ENCODE peak calls at places on chromosomes 5 and 9, in four cellular contexts. P, J, F and O are unnamed samples.

GRCh38 chr9:98318834-98319478 is 63.5 kb upstream of the TBC1D2 start:
- DNase-seq in P (no peak), J (no peak), F (no peak), O (peak; percentile 49)

GRCh38 chr5:57770029-57770428 is 287.4 kb upstream of the ACTBL2 start:
- DNase-seq in F (no peak), P (no peak), J (no peak), O (no peak)

GRCh38 chr5:134143431-134143830 is 28.9 kb downstream of the TCF7 start:
- DNase-seq in F (no peak), J (no peak), P (no peak), O (no peak)

GRCh38 chr9:18923671-18924430 is 109.2 kb downstream of the SAXO1 start:
- DNase-seq in J (no peak), P (no peak), F (no peak), O (no peak)

GRCh38 chr5:35902032-35902681 is 36.3 kb downstream of the CAPSL start:
- DNase-seq in F (no peak), J (no peak), P (no peak), O (peak; percentile 12)

GRCh38 chr9:71692337-71692736 is 76.0 kb downstream of the CEMIP2 start:
- DNase-seq in J (no peak), P (no peak), F (no peak), O (peak; percentile 74)

GRCh38 chr5:108562205-108562454 is 180.2 kb upstream of the FBXL17 start:
- DNase-seq in J (no peak), P (no peak), F (no peak), O (no peak)

GRCh38 chr5:35859101-35859661 is 2.5 kb downstream of the IL7R start:
- DNase-seq in P (no peak), F (no peak), J (no peak), O (no peak)

GRCh38 chr5:178440163-178440545 is 150.0 kb downstream of the COL23A1 start:
- DNase-seq in F (no peak), J (no peak), P (no peak), O (no peak)

GRCh38 chr5:138035605-138036537 is 3.0 kb upstream of the FAM13B start:
- DNase-seq in J (peak; percentile 53), P (no peak), F (peak; percentile 68), O (peak; percentile 84)

GRCh38 chr5:39178171-39178570 is 41.2 kb downstream of the FYB1 start:
- DNase-seq in J (no peak), F (no peak), P (no peak), O (peak; percentile 62)

GRCh38 chr9:6845881-6846280 is 88.1 kb downstream of the KDM4C start:
- DNase-seq in F (no peak), P (no peak), J (no peak), O (no peak)

GRCh38 chr5:76622973-76623596 is at the start of gene F2RL2:
- DNase-seq in P (no peak), F (peak; percentile 60), J (no peak), O (peak; percentile 72)

GRCh38 chr9:38380872-38381534 is 11.5 kb upstream of the ALDH1B1 start:
- DNase-seq in P (no peak), F (no peak), J (no peak), O (no peak)

GRCh38 chr5:145829708-145830361 is 5.3 kb downstream of the PRELID2 start:
- DNase-seq in P (no peak), J (no peak), F (no peak), O (no peak)

GRCh38 chr5:139671096-139671841 is 23.1 kb downstream of the CXXC5 start:
- DNase-seq in F (no peak), P (peak; percentile 71), J (peak; percentile 70), O (peak; percentile 29)

GRCh38 chr5:157612071-157612476 is 36.5 kb upstream of the ADAM19 start:
- DNase-seq in J (no peak), P (no peak), F (no peak), O (peak; percentile 85)

GRCh38 chr5:142864293-142865260 is 94.4 kb downstream of the ARHGAP26 start:
- DNase-seq in P (no peak), F (no peak), J (no peak), O (no peak)

GRCh38 chr5:146878471-146879172 is at the start of gene PPP2R2B:
- DNase-seq in J (peak; percentile 11), F (no peak), P (peak; percentile 65), O (no peak)

GRCh38 chr5:7910738-7911428 is 41.9 kb downstream of the MTRR start:
- DNase-seq in J (no peak), F (no peak), P (no peak), O (no peak)

GRCh38 chr9:221989-222776 is 7.5 kb downstream of the DOCK8 start:
- DNase-seq in P (no peak), J (no peak), F (no peak), O (no peak)

GRCh38 chr5:109757490-109757889 is 67.8 kb downstream of the MAN2A1 start:
- DNase-seq in J (no peak), F (no peak), P (no peak), O (no peak)

GRCh38 chr5:131988601-131989000 is 22.9 kb downstream of the ACSL6 start:
- DNase-seq in P (no peak), J (no peak), F (no peak), O (no peak)

GRCh38 chr5:74762599-74762998 is 4.3 kb downstream of the GFM2 start:
- DNase-seq in F (peak; percentile 55), P (no peak), J (no peak), O (peak; percentile 98)

GRCh38 chr9:135701067-135701967 is 668 bp upstream of the KCNT1 start:
- DNase-seq in F (no peak), P (no peak), J (no peak), O (no peak)

GRCh38 chr5:65141487-65141886 is 340.2 kb downstream of the ADAMTS6 start:
- DNase-seq in J (no peak), F (no peak), P (no peak), O (no peak)

GRCh38 chr9:86624616-86625015 is 270.4 kb upstream of the TUT7 start:
- DNase-seq in J (no peak), F (no peak), P (no peak), O (no peak)

GRCh38 chr9:128296340-128297220 is 20.5 kb downstream of the SWI5 start:
- DNase-seq in J (no peak), F (no peak), P (no peak), O (no peak)

GRCh38 chr5:100676807-100677631 is 141.8 kb downstream of the FAM174A start:
- DNase-seq in J (no peak), P (no peak), F (no peak), O (peak; percentile 10)

GRCh38 chr5:139966856-139967255 is 76.2 kb downstream of the NRG2 start:
- DNase-seq in F (no peak), P (no peak), J (no peak), O (no peak)

GRCh38 chr5:177195307-177195952 is 61.9 kb downstream of the NSD1 start:
- DNase-seq in F (no peak), P (no peak), J (no peak), O (no peak)

DNA sequence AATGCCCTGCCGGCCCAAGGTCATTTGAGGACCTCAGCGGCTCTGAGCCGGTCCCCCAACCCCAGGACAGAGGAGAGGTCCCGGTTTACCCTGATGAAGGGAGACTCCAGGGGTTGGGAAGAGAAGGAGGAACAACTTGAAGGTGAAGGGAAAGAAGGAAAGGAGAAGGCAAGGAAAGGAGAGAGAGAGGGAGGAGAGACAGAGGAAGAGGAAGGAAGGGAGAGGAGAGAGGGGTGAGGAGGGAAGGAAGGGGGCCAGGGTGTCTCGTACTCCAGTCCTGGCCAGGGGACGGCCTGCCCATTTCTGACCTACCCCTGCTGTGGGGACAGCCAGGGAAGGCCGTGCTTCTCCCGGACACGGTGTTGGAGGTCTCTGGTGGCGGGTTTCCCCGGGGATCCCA is 1.9 kb downstream of the PRRX2 start:
- DNase-seq in J (no peak), F (no peak), P (no peak), O (no peak)
- H3K4me3 ChIP-seq in J (no peak overlapping the region), F (peak overlapping the region; percentile 75), P (no peak overlapping the region), O (no peak overlapping the region)

DNA sequence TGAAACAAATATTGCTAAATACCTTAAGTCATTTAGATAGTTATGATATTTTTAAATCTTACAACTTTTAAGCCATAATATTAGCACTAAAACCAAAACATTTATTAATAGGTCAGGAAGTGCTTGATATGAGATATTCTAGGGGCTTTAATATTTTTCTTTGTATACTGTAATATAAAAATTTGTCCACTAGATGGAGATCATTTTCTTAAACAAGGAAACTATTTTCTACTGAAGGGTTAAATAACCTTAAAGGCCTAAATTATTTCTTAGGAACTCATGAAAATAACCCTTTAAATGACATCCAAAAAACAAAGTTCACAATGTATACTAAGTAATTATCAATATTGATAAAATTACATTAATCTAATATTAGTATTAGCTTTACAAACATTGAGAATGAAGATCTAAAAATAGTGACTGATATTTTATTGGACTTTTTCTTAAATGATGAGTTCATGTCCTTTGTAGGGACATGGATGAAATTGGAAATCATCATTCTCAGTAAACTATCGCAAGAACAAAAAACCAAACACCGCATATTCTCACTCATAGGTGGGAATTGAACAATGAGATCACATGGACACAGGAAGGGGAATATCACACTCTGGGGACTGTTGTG is 635.7 kb downstream of the RAB3C start:
- DNase-seq in P (no peak), J (no peak), F (no peak), O (peak; percentile 49)
- TF ChIP-seq CTCF in P (no peak), J (peak; percentile 11), F (peak; percentile 37), O (no peak)

GRCh38 chr9:116094846-116095245 is 58.7 kb upstream of the PAPPA start:
- DNase-seq in P (no peak), J (no peak), F (no peak), O (peak; percentile 66)
- H3K4me3 ChIP-seq in P (no peak overlapping the region), J (no peak overlapping the region), F (no peak overlapping the region), O (no peak overlapping the region)

GRCh38 chr5:148584103-148584502 is 70.2 kb downstream of the HTR4 start:
- DNase-seq in J (no peak), F (no peak), P (no peak), O (no peak)

GRCh38 chr5:148583421-148583965 is 70.8 kb downstream of the HTR4 start:
- DNase-seq in P (no peak), J (no peak), F (no peak), O (peak; percentile 12)

GRCh38 chr5:148586796-148587195 is 67.5 kb downstream of the HTR4 start:
- DNase-seq in F (no peak), J (no peak), P (no peak), O (no peak)

GRCh38 chr5:148585988-148586387 is 68.3 kb downstream of the HTR4 start:
- DNase-seq in F (no peak), J (no peak), P (no peak), O (peak; percentile 2)
- TF ChIP-seq CTCF in F (no peak), J (no peak), P (no peak), O (no peak)